ENCODE peak calls at places on chromosomes 11 and 22, in four cellular contexts. One of them, this sample, is unnamed.

GRCh38 chr22:32177221-32177765 is 18.2 kb upstream of the C22orf42 start:
- DNase-seq in epithelial cell of esophagus: peak
- DNase-seq in GM12878: no peak
- DNase-seq in AG10803: no peak
- DNase-seq in this sample: no peak

GRCh38 chr22:36884314-36885158 is 23.7 kb downstream of the NCF4 start:
- DNase-seq in AG10803: peak
- DNase-seq in epithelial cell of esophagus: no peak
- DNase-seq in GM12878: no peak
- DNase-seq in this sample: peak

GRCh38 chr11:64597671-64598101 is 6.7 kb downstream of the SLC22A12 start:
- DNase-seq in epithelial cell of esophagus: no peak
- DNase-seq in AG10803: no peak
- DNase-seq in GM12878: no peak
- DNase-seq in this sample: no peak

GRCh38 chr11:76293189-76293631 is 86.9 kb upstream of the WNT11 start:
- DNase-seq in AG10803: no peak
- DNase-seq in GM12878: peak
- DNase-seq in epithelial cell of esophagus: no peak
- DNase-seq in this sample: no peak

GRCh38 chr22:33438273-33438672 is 380.1 kb upstream of the SYN3 start:
- DNase-seq in epithelial cell of esophagus: peak
- DNase-seq in AG10803: peak
- DNase-seq in GM12878: no peak
- DNase-seq in this sample: peak

GRCh38 chr11:13140028-13140870 is 131.1 kb downstream of the RASSF10 start:
- DNase-seq in GM12878: peak
- DNase-seq in epithelial cell of esophagus: peak
- DNase-seq in AG10803: peak
- DNase-seq in this sample: peak

GRCh38 chr11:36195496-36196346 is 93.5 kb downstream of the COMMD9 start:
- DNase-seq in epithelial cell of esophagus: no peak
- DNase-seq in AG10803: peak
- DNase-seq in GM12878: no peak
- DNase-seq in this sample: peak

GRCh38 chr22:44914026-44914721 is 95.6 kb downstream of the PHF21B start:
- DNase-seq in AG10803: no peak
- DNase-seq in epithelial cell of esophagus: no peak
- DNase-seq in GM12878: no peak
- DNase-seq in this sample: no peak

GRCh38 chr11:78022397-78023396 is at the start of gene KCTD14:
- DNase-seq in GM12878: no peak
- DNase-seq in epithelial cell of esophagus: peak
- DNase-seq in AG10803: no peak
- DNase-seq in this sample: no peak

GRCh38 chr11:114296190-114296978 is at the start of gene NNMT:
- DNase-seq in AG10803: peak
- DNase-seq in epithelial cell of esophagus: peak
- DNase-seq in GM12878: no peak
- DNase-seq in this sample: peak

GRCh38 chr22:35425971-35426800 is 26.2 kb downstream of the MCM5 start:
- DNase-seq in GM12878: no peak
- DNase-seq in epithelial cell of esophagus: peak
- DNase-seq in AG10803: peak
- DNase-seq in this sample: no peak

GRCh38 chr11:128294685-128295079 is 292.7 kb downstream of the ETS1 start:
- DNase-seq in epithelial cell of esophagus: peak
- DNase-seq in GM12878: no peak
- DNase-seq in AG10803: peak
- DNase-seq in this sample: peak

GRCh38 chr11:11849127-11849746 is 7.5 kb downstream of the USP47 start:
- DNase-seq in AG10803: peak
- DNase-seq in GM12878: peak
- DNase-seq in epithelial cell of esophagus: peak
- DNase-seq in this sample: peak

GRCh38 chr11:32008879-32009548 is 81.9 kb upstream of the RCN1 start:
- DNase-seq in epithelial cell of esophagus: no peak
- DNase-seq in AG10803: no peak
- DNase-seq in GM12878: no peak
- DNase-seq in this sample: no peak

GRCh38 chr11:128759597-128759996 is 65.7 kb downstream of the FLI1 start:
- DNase-seq in GM12878: no peak
- DNase-seq in epithelial cell of esophagus: peak
- DNase-seq in AG10803: peak
- DNase-seq in this sample: peak

GRCh38 chr22:31081963-31082605 is 966 bp downstream of the SMTN start:
- DNase-seq in epithelial cell of esophagus: peak
- DNase-seq in GM12878: no peak
- DNase-seq in AG10803: peak
- DNase-seq in this sample: peak

GRCh38 chr11:34987617-34988016 is 71.2 kb downstream of the PDHX start:
- DNase-seq in epithelial cell of esophagus: no peak
- DNase-seq in AG10803: no peak
- DNase-seq in GM12878: no peak
- DNase-seq in this sample: peak

GRCh38 chr11:9825315-9825714 is 161.4 kb downstream of the SWAP70 start:
- DNase-seq in epithelial cell of esophagus: peak
- DNase-seq in GM12878: no peak
- DNase-seq in AG10803: peak
- DNase-seq in this sample: peak

GRCh38 chr11:117868088-117868487 is 8.4 kb downstream of the FXYD6 start:
- DNase-seq in GM12878: no peak
- DNase-seq in AG10803: no peak
- DNase-seq in epithelial cell of esophagus: no peak
- DNase-seq in this sample: no peak

GRCh38 chr22:29148036-29148435 is 57.7 kb upstream of the EMID1 start:
- DNase-seq in AG10803: no peak
- DNase-seq in epithelial cell of esophagus: no peak
- DNase-seq in GM12878: no peak
- DNase-seq in this sample: no peak

GRCh38 chr11:7640826-7641225 is 32.5 kb downstream of the CYB5R2 start:
- DNase-seq in AG10803: no peak
- DNase-seq in GM12878: no peak
- DNase-seq in epithelial cell of esophagus: no peak
- DNase-seq in this sample: no peak

GRCh38 chr22:43490311-43490710 is 78.5 kb downstream of the MPPED1 start:
- DNase-seq in AG10803: no peak
- DNase-seq in epithelial cell of esophagus: no peak
- DNase-seq in GM12878: no peak
- DNase-seq in this sample: no peak

GRCh38 chr11:114180301-114181055 is 115.7 kb upstream of the NNMT start:
- DNase-seq in GM12878: no peak
- DNase-seq in AG10803: no peak
- DNase-seq in epithelial cell of esophagus: peak
- DNase-seq in this sample: peak

GRCh38 chr11:82906236-82906635 is 4.7 kb downstream of the DDIAS start:
- DNase-seq in epithelial cell of esophagus: peak
- DNase-seq in AG10803: peak
- DNase-seq in GM12878: no peak
- DNase-seq in this sample: peak

GRCh38 chr11:128247235-128247594 is 340.1 kb downstream of the ETS1 start:
- DNase-seq in epithelial cell of esophagus: no peak
- DNase-seq in AG10803: peak
- DNase-seq in GM12878: no peak
- DNase-seq in this sample: peak

GRCh38 chr11:46270707-46271106 is 6.8 kb upstream of the CREB3L1 start:
- DNase-seq in AG10803: no peak
- DNase-seq in epithelial cell of esophagus: no peak
- DNase-seq in GM12878: no peak
- DNase-seq in this sample: no peak

GRCh38 chr11:65329944-65330403 is 3.7 kb upstream of the DPF2 start:
- DNase-seq in AG10803: peak
- DNase-seq in GM12878: peak
- DNase-seq in epithelial cell of esophagus: peak
- DNase-seq in this sample: peak

GRCh38 chr11:27107548-27107947 is 66.9 kb downstream of the BBOX1 start:
- DNase-seq in epithelial cell of esophagus: peak
- DNase-seq in GM12878: no peak
- DNase-seq in AG10803: no peak
- DNase-seq in this sample: no peak

GRCh38 chr22:23122992-23123803 is 18.6 kb downstream of the RSPH14 start:
- DNase-seq in AG10803: no peak
- DNase-seq in GM12878: no peak
- DNase-seq in epithelial cell of esophagus: no peak
- DNase-seq in this sample: no peak

GRCh38 chr22:22877523-22878210 is 9.9 kb upstream of the IGLL5 start:
- DNase-seq in GM12878: no peak
- DNase-seq in AG10803: peak
- DNase-seq in epithelial cell of esophagus: peak
- DNase-seq in this sample: peak

GRCh38 chr22:43376765-43377485 is 33.8 kb upstream of the SCUBE1 start:
- DNase-seq in AG10803: no peak
- DNase-seq in epithelial cell of esophagus: no peak
- DNase-seq in GM12878: peak
- DNase-seq in this sample: peak

GRCh38 chr11:121141051-121141450 is 40.0 kb downstream of the TECTA start:
- DNase-seq in epithelial cell of esophagus: peak
- DNase-seq in GM12878: no peak
- DNase-seq in AG10803: no peak
- DNase-seq in this sample: no peak

GRCh38 chr11:61609970-61610347 is 29.1 kb upstream of the SYT7 start:
- DNase-seq in GM12878: no peak
- DNase-seq in AG10803: no peak
- DNase-seq in epithelial cell of esophagus: peak
- DNase-seq in this sample: no peak
- TF ChIP-seq CTCF in GM12878: no peak
- TF ChIP-seq CTCF in AG10803: peak
- TF ChIP-seq CTCF in epithelial cell of esophagus: peak
- TF ChIP-seq CTCF in this sample: peak

GRCh38 chr22:39151329-39151975 is 1.0 kb downstream of the CBX7 start:
- DNase-seq in epithelial cell of esophagus: no peak
- DNase-seq in GM12878: no peak
- DNase-seq in AG10803: no peak
- DNase-seq in this sample: no peak

GRCh38 chr22:39148727-39149535 is 3.5 kb downstream of the CBX7 start:
- DNase-seq in AG10803: no peak
- DNase-seq in epithelial cell of esophagus: no peak
- DNase-seq in GM12878: peak
- DNase-seq in this sample: no peak

GRCh38 chr22:39150848-39151215 is 1.6 kb downstream of the CBX7 start:
- DNase-seq in GM12878: no peak
- DNase-seq in epithelial cell of esophagus: peak
- DNase-seq in AG10803: no peak
- DNase-seq in this sample: no peak

GRCh38 chr22:39152024-39152510 is 413 bp downstream of the CBX7 start:
- DNase-seq in epithelial cell of esophagus: no peak
- DNase-seq in GM12878: no peak
- DNase-seq in AG10803: no peak
- DNase-seq in this sample: no peak

DNA sequence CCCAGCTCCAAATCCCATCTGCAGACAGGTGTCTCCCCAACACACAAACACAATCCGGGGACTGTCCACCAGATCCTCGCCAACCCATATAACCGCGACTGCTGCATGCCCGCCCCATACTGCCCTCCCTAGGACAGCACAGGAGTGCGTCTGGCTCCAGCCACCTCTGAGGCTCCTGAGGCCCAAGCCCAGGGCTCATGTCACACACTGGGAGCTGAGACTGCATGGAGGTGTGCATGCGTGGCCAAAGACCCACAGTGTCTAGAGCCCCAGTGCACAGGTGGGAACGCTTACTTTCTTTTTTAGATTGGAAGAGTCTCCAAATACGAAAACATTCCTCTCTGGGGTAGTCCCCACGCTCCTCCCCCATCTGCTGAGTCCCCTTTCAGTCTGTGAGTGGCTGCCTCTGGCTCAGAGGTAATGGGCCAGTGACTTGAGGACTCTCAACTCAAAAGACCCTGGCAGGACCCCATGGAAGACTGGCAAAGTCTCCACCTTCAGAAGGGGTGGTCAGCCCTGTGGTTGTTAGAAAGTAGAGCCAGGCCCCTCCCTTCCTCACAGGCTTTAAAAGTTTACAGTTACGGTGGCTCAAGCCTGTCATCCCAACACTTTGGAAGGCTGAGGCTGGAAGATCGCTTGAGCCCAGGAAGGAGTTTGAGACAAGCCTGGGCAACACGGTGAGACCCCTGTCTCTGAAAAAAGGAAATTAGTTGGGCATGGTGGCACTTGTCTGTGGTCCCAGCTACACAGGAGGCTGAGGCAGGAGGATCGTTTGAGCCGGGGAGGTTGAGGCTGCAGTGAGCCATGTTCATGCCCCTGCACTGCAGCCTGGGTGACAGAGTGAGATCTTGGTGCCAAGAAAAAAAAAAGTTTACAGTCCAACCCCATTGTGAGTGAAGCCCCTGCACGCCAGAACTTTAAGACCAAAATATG is 2.3 kb downstream of the CBX7 start:
- DNase-seq in AG10803: no peak
- DNase-seq in GM12878: no peak
- DNase-seq in epithelial cell of esophagus: no peak
- DNase-seq in this sample: no peak
- H3K4me3 ChIP-seq in AG10803: no peak
- H3K4me3 ChIP-seq in GM12878: peak
- H3K4me3 ChIP-seq in epithelial cell of esophagus: no peak
- H3K4me3 ChIP-seq in this sample: no peak

GRCh38 chr11:62569611-62570010 is 4.1 kb downstream of the EEF1G start:
- DNase-seq in epithelial cell of esophagus: no peak
- DNase-seq in AG10803: no peak
- DNase-seq in GM12878: no peak
- DNase-seq in this sample: no peak
- TF ChIP-seq CTCF in epithelial cell of esophagus: no peak
- TF ChIP-seq CTCF in AG10803: no peak
- TF ChIP-seq CTCF in GM12878: no peak
- TF ChIP-seq CTCF in this sample: no peak

DNA sequence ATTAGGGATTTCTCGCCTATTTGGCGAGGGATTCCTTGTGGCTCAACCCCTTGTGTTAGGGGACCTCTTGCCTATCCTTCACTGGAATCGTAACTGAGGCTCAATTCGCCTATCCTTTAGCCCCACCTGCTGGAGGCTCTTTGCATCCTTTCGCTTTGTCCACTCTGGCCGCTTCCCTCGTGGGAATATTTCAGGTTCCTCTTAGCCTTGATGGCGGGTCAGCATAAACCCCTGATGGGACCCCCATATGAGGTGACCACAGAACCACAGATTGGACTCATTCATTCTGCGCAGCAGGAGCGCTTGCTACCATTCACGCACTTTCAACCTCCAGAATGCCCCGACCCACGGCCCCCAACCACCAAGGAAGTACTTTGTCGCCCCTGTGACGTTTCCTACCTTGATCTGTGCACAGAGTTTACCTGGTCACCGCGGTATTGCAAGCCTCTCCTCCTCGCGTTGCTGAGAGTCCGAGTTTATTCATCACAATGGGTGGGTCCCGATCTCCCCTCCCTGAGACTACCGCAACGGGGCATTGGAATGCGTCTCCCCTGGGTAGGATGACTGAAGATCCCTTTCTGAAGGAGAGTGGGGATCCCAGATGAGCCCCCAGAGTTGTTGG is at the start of gene OR52N2:
- DNase-seq in epithelial cell of esophagus: peak
- DNase-seq in GM12878: peak
- DNase-seq in AG10803: peak
- DNase-seq in this sample: peak
- H3K4me3 ChIP-seq in epithelial cell of esophagus: peak
- H3K4me3 ChIP-seq in GM12878: peak
- H3K4me3 ChIP-seq in AG10803: peak
- H3K4me3 ChIP-seq in this sample: peak